ENCODE peak calls at places on chromosomes 1 and 21, in ten cellular contexts. B, Z, H, O, V, U, L, P, Y and C are unnamed samples.

GRCh38 chr1:160124709-160125478 is 9.3 kb downstream of the ATP1A2 start:
- DNase-seq in B (peak; percentile 54), Z (no peak), H (no peak), O (no peak), V (no peak), U (no peak), L (peak; percentile 81), P (no peak), Y (no peak), C (no peak)

GRCh38 chr1:181139631-181140051 is 51.1 kb downstream of the IER5 start:
- DNase-seq in B (no peak), Z (no peak), H (no peak), O (no peak), V (no peak), U (no peak), L (no peak), P (no peak), Y (no peak), C (no peak)

GRCh38 chr1:108071601-108072000 is 106.6 kb upstream of the VAV3 start:
- DNase-seq in B (no peak), Z (no peak), H (no peak), O (no peak), V (no peak), U (no peak), L (no peak), P (no peak), Y (no peak), C (no peak)

GRCh38 chr1:159532922-159533321 is 2.9 kb downstream of the OR10J5 start:
- DNase-seq in B (peak; percentile 6), Z (no peak), H (no peak), O (no peak), V (no peak), U (no peak), L (no peak), P (no peak), Y (no peak), C (no peak)

GRCh38 chr1:43522776-43523480 is 7.8 kb upstream of the PTPRF start:
- DNase-seq in B (peak; percentile 47), Z (no peak), H (no peak), O (no peak), V (no peak), U (no peak), L (peak; percentile 78), P (no peak), Y (no peak), C (peak; percentile 40)

GRCh38 chr1:38690790-38691189 is 168.8 kb downstream of the RRAGC start:
- DNase-seq in B (no peak), Z (no peak), H (no peak), O (no peak), V (no peak), U (no peak), L (no peak), P (no peak), Y (no peak), C (no peak)

GRCh38 chr1:227940791-227941241 is 6.9 kb downstream of the WNT9A start:
- DNase-seq in B (no peak), Z (no peak), H (no peak), O (no peak), V (no peak), U (no peak), L (no peak), P (no peak), Y (no peak), C (peak; percentile 58)

GRCh38 chr1:167638064-167638463 is 8.0 kb downstream of the RCSD1 start:
- DNase-seq in B (no peak), Z (no peak), H (no peak), O (no peak), V (no peak), U (no peak), L (no peak), P (no peak), Y (no peak), C (no peak)

GRCh38 chr1:160859166-160859565 is 3.5 kb downstream of the CD244 start:
- DNase-seq in B (peak; percentile 8), Z (no peak), H (no peak), O (no peak), V (no peak), U (no peak), L (no peak), P (no peak), Y (no peak), C (no peak)

GRCh38 chr1:67144696-67145095 is 9.9 kb upstream of the C1orf141 start:
- DNase-seq in B (peak; percentile 28), Z (no peak), H (no peak), O (no peak), V (no peak), U (no peak), L (no peak), P (no peak), Y (no peak), C (no peak)

GRCh38 chr1:192788184-192788583 is 20.7 kb upstream of the RGS2 start:
- DNase-seq in B (peak; percentile 65), Z (peak; percentile 87), H (no peak), O (no peak), V (no peak), U (no peak), L (peak; percentile 77), P (peak; percentile 51), Y (no peak), C (no peak)

DNA sequence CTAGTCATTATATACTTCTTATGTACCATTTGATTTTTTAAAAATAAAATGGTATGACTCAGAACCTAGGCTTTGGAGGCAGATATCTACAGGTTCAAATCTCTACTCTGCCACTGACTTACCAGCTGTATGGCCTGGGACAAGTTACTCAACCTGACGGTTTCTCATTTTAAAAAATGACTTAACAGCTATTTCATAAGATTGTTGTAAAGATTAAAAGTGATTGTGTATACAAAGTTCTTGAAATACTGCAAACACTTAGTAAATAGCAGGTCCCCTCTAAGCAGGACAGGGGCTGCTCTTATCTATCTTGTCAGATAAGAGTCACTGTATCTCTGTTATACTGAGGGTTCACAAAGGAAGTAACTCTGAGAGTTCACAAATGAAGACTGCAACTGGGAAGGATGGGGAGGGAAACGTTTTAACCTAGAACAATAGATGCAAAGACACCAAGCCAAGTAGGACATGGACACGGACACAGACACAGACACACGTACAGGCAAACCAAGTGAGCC is 2.6 kb downstream of the BCAR3 start:
- DNase-seq in B (no peak), Z (no peak), H (no peak), O (no peak), V (no peak), U (no peak), L (no peak), P (no peak), Y (no peak), C (no peak)
- H3K4me3 ChIP-seq in B (no peak overlapping the region), Z (no peak overlapping the region), H (no peak overlapping the region), O (no peak overlapping the region), V (no peak overlapping the region), U (no peak overlapping the region), L (peak overlapping the region; percentile 81), P (no peak overlapping the region), Y (no peak overlapping the region), C (no peak overlapping the region)

GRCh38 chr21:44082648-44083436 is 24.4 kb upstream of the PWP2 start:
- DNase-seq in B (no peak), Z (no peak), H (no peak), O (no peak), V (no peak), U (no peak), L (no peak), P (no peak), Y (peak; percentile 84), C (no peak)

GRCh38 chr21:44083631-44084291 is 23.4 kb upstream of the PWP2 start:
- DNase-seq in B (no peak), Z (no peak), H (no peak), O (no peak), V (no peak), U (no peak), L (no peak), P (peak; percentile 19), Y (peak; percentile 28), C (no peak)

GRCh38 chr21:44085491-44086321 is 21.5 kb upstream of the PWP2 start:
- DNase-seq in B (peak; percentile 40), Z (no peak), H (no peak), O (no peak), V (no peak), U (no peak), L (no peak), P (peak; percentile 49), Y (no peak), C (no peak)

GRCh38 chr21:44086636-44087425 is 20.4 kb upstream of the PWP2 start:
- DNase-seq in B (no peak), Z (no peak), H (no peak), O (no peak), V (no peak), U (no peak), L (no peak), P (peak; percentile 14), Y (no peak), C (no peak)

GRCh38 chr21:44084496-44085241 is 22.5 kb upstream of the PWP2 start:
- DNase-seq in B (no peak), Z (no peak), H (no peak), O (no peak), V (no peak), U (no peak), L (no peak), P (peak; percentile 12), Y (no peak), C (no peak)
- H3K36me3 ChIP-seq in B (peaks cover 49% of the 10 kb centered on the region), Z (no peaks in the 10 kb centered on the region), H (peaks cover 44% of the 10 kb centered on the region), O (peaks cover 99% of the 10 kb centered on the region), V (peaks cover 31% of the 10 kb centered on the region), U (no peaks in the 10 kb centered on the region), L (peaks cover 29% of the 10 kb centered on the region), P (no peaks in the 10 kb centered on the region), Y (peaks cover 29% of the 10 kb centered on the region), C (peaks cover 100% of the 10 kb centered on the region)

GRCh38 chr1:34511802-34512201 is 243.0 kb upstream of the GJB5 start:
- DNase-seq in B (no peak), Z (no peak), H (no peak), O (no peak), V (no peak), U (no peak), L (no peak), P (no peak), Y (no peak), C (no peak)
- H3K9me3 ChIP-seq in B (peaks cover 2% of the 10 kb centered on the region), Z (no peaks in the 10 kb centered on the region), H (peaks cover 9% of the 10 kb centered on the region), O (peaks cover 31% of the 10 kb centered on the region), V (peaks cover 11% of the 10 kb centered on the region), U (peaks cover 35% of the 10 kb centered on the region), L (peaks cover 4% of the 10 kb centered on the region), P (no peaks in the 10 kb centered on the region), Y (no peaks in the 10 kb centered on the region), C (peaks cover 29% of the 10 kb centered on the region)

GRCh38 chr1:10687142-10687715 is 109.2 kb downstream of the CASZ1 start:
- DNase-seq in B (no peak), Z (no peak), H (no peak), O (no peak), V (no peak), U (no peak), L (no peak), P (no peak), Y (no peak), C (no peak)

GRCh38 chr1:10685851-10686403 is 110.5 kb downstream of the CASZ1 start:
- DNase-seq in B (peak; percentile 74), Z (no peak), H (no peak), O (no peak), V (no peak), U (no peak), L (peak; percentile 51), P (peak; percentile 46), Y (no peak), C (no peak)

GRCh38 chr1:10687782-10688408 is 108.6 kb downstream of the CASZ1 start:
- DNase-seq in B (peak; percentile 70), Z (no peak), H (no peak), O (no peak), V (no peak), U (no peak), L (no peak), P (no peak), Y (no peak), C (peak; percentile 48)

GRCh38 chr1:10686404-10687040 is 109.9 kb downstream of the CASZ1 start:
- DNase-seq in B (no peak), Z (no peak), H (no peak), O (no peak), V (no peak), U (no peak), L (no peak), P (no peak), Y (peak; percentile 62), C (no peak)

GRCh38 chr1:10685196-10685850 is 111.1 kb downstream of the CASZ1 start:
- DNase-seq in B (no peak), Z (no peak), H (no peak), O (no peak), V (no peak), U (no peak), L (no peak), P (no peak), Y (no peak), C (no peak)
- H3K4me3 ChIP-seq in B (no peak overlapping the region), Z (no peak overlapping the region), H (no peak overlapping the region), O (no peak overlapping the region), V (no peak overlapping the region), U (no peak overlapping the region), L (no peak overlapping the region), P (no peak overlapping the region), Y (no peak overlapping the region), C (no peak overlapping the region)